ENCODE peak calls at places on chromosomes 2 and 18, in four cellular contexts. One of them, this sample, is unnamed.

GRCh38 chr18:62979900-62980299 is 264.6 kb downstream of the PHLPP1 start:
- DNase-seq in GM18507: no peak
- DNase-seq in fibroblast of gingiva: no peak
- DNase-seq in amniotic stem cell: no peak
- DNase-seq in this sample: no peak

GRCh38 chr18:9695605-9696004 is 12.5 kb upstream of the RAB31 start:
- DNase-seq in amniotic stem cell: no peak
- DNase-seq in fibroblast of gingiva: no peak
- DNase-seq in GM18507: no peak
- DNase-seq in this sample: no peak

GRCh38 chr2:3432693-3433338 is 53.3 kb downstream of the TRAPPC12 start:
- DNase-seq in fibroblast of gingiva: no peak
- DNase-seq in amniotic stem cell: no peak
- DNase-seq in GM18507: no peak
- DNase-seq in this sample: no peak

GRCh38 chr2:1617425-1618021 is 126.8 kb downstream of the PXDN start:
- DNase-seq in amniotic stem cell: no peak
- DNase-seq in fibroblast of gingiva: no peak
- DNase-seq in GM18507: no peak
- DNase-seq in this sample: no peak

GRCh38 chr2:56337342-56337741 is 153.6 kb downstream of the CCDC85A start:
- DNase-seq in GM18507: no peak
- DNase-seq in amniotic stem cell: no peak
- DNase-seq in fibroblast of gingiva: no peak
- DNase-seq in this sample: no peak

GRCh38 chr2:189465478-189465877 is 24.2 kb downstream of the WDR75 start:
- DNase-seq in GM18507: no peak
- DNase-seq in amniotic stem cell: no peak
- DNase-seq in fibroblast of gingiva: no peak
- DNase-seq in this sample: no peak

GRCh38 chr2:83106853-83107252 is 1352.2 kb downstream of the SUCLG1 start:
- DNase-seq in GM18507: no peak
- DNase-seq in amniotic stem cell: no peak
- DNase-seq in fibroblast of gingiva: no peak
- DNase-seq in this sample: no peak

GRCh38 chr2:167069855-167070254 is 181.6 kb downstream of the XIRP2 start:
- DNase-seq in GM18507: no peak
- DNase-seq in fibroblast of gingiva: no peak
- DNase-seq in amniotic stem cell: no peak
- DNase-seq in this sample: no peak

GRCh38 chr2:10864888-10865551 is 46.7 kb upstream of the KCNF1 start:
- DNase-seq in GM18507: peak; percentile 29
- DNase-seq in amniotic stem cell: no peak
- DNase-seq in fibroblast of gingiva: no peak
- DNase-seq in this sample: no peak

This sample was measured in foreskin fibroblast.